ENCODE peak calls at places on chromosome 7, in nine cellular contexts. One of them, this sample, is unnamed.

GRCh38 chr7:50610521-50611277 is 45.5 kb upstream of the DDC start:
- DNase-seq in PC-3: peak
- DNase-seq in choroid plexus epithelial cell: peak
- DNase-seq in neural progenitor cell: no peak
- DNase-seq in hepatocyte: no peak
- DNase-seq in endothelial cell of umbilical vein: peak
- DNase-seq in mammary epithelial cell: peak
- DNase-seq in cardiac muscle cell: no peak
- DNase-seq in HFF-Myc: peak
- DNase-seq in this sample: peak

GRCh38 chr7:66769833-66770512 is 29.4 kb downstream of the RABGEF1 start:
- DNase-seq in PC-3: no peak
- DNase-seq in choroid plexus epithelial cell: peak
- DNase-seq in neural progenitor cell: no peak
- DNase-seq in hepatocyte: no peak
- DNase-seq in endothelial cell of umbilical vein: no peak
- DNase-seq in mammary epithelial cell: no peak
- DNase-seq in cardiac muscle cell: no peak
- DNase-seq in HFF-Myc: no peak
- DNase-seq in this sample: no peak

GRCh38 chr7:113026941-113027340 is 59.7 kb downstream of the GPR85 start:
- DNase-seq in PC-3: no peak
- DNase-seq in choroid plexus epithelial cell: no peak
- DNase-seq in neural progenitor cell: peak
- DNase-seq in hepatocyte: no peak
- DNase-seq in endothelial cell of umbilical vein: no peak
- DNase-seq in mammary epithelial cell: no peak
- DNase-seq in cardiac muscle cell: peak
- DNase-seq in HFF-Myc: no peak
- DNase-seq in this sample: peak

GRCh38 chr7:94297397-94297838 is 97.3 kb upstream of the COL1A2 start:
- DNase-seq in PC-3: peak
- DNase-seq in choroid plexus epithelial cell: peak
- DNase-seq in neural progenitor cell: no peak
- DNase-seq in hepatocyte: peak
- DNase-seq in endothelial cell of umbilical vein: no peak
- DNase-seq in mammary epithelial cell: peak
- DNase-seq in cardiac muscle cell: no peak
- DNase-seq in HFF-Myc: peak
- DNase-seq in this sample: peak

GRCh38 chr7:288671-289101 is 1.3 kb upstream of the FOXL3 start:
- DNase-seq in PC-3: no peak
- DNase-seq in choroid plexus epithelial cell: no peak
- DNase-seq in neural progenitor cell: no peak
- DNase-seq in hepatocyte: no peak
- DNase-seq in endothelial cell of umbilical vein: no peak
- DNase-seq in mammary epithelial cell: no peak
- DNase-seq in cardiac muscle cell: no peak
- DNase-seq in HFF-Myc: no peak
- DNase-seq in this sample: no peak

GRCh38 chr7:77288676-77289320 is 89.2 kb upstream of the FGL2 start:
- DNase-seq in PC-3: no peak
- DNase-seq in choroid plexus epithelial cell: no peak
- DNase-seq in neural progenitor cell: no peak
- DNase-seq in hepatocyte: no peak
- DNase-seq in endothelial cell of umbilical vein: peak
- DNase-seq in mammary epithelial cell: no peak
- DNase-seq in cardiac muscle cell: no peak
- DNase-seq in HFF-Myc: no peak
- DNase-seq in this sample: peak

GRCh38 chr7:29289156-29290021 is 94.8 kb downstream of the CHN2 start:
- DNase-seq in PC-3: no peak
- DNase-seq in choroid plexus epithelial cell: peak
- DNase-seq in neural progenitor cell: peak
- DNase-seq in hepatocyte: no peak
- DNase-seq in endothelial cell of umbilical vein: no peak
- DNase-seq in mammary epithelial cell: no peak
- DNase-seq in cardiac muscle cell: no peak
- DNase-seq in HFF-Myc: peak
- DNase-seq in this sample: no peak

GRCh38 chr7:156121434-156121833 is 309.2 kb upstream of the SHH start:
- DNase-seq in PC-3: no peak
- DNase-seq in choroid plexus epithelial cell: no peak
- DNase-seq in neural progenitor cell: no peak
- DNase-seq in hepatocyte: no peak
- DNase-seq in endothelial cell of umbilical vein: no peak
- DNase-seq in mammary epithelial cell: no peak
- DNase-seq in cardiac muscle cell: no peak
- DNase-seq in HFF-Myc: no peak
- DNase-seq in this sample: no peak

GRCh38 chr7:114295522-114295921 is 119.1 kb upstream of the FOXP2 start:
- DNase-seq in PC-3: no peak
- DNase-seq in choroid plexus epithelial cell: no peak
- DNase-seq in neural progenitor cell: no peak
- DNase-seq in hepatocyte: no peak
- DNase-seq in endothelial cell of umbilical vein: no peak
- DNase-seq in mammary epithelial cell: no peak
- DNase-seq in cardiac muscle cell: no peak
- DNase-seq in HFF-Myc: no peak
- DNase-seq in this sample: no peak

GRCh38 chr7:121084256-121084655 is 95.7 kb downstream of the CPED1 start:
- DNase-seq in PC-3: no peak
- DNase-seq in choroid plexus epithelial cell: peak
- DNase-seq in neural progenitor cell: no peak
- DNase-seq in hepatocyte: no peak
- DNase-seq in endothelial cell of umbilical vein: no peak
- DNase-seq in mammary epithelial cell: no peak
- DNase-seq in cardiac muscle cell: no peak
- DNase-seq in HFF-Myc: no peak
- DNase-seq in this sample: peak

GRCh38 chr7:33423646-33424020 is 294.3 kb downstream of the BBS9 start:
- DNase-seq in PC-3: peak
- DNase-seq in choroid plexus epithelial cell: no peak
- DNase-seq in neural progenitor cell: peak
- DNase-seq in hepatocyte: no peak
- DNase-seq in endothelial cell of umbilical vein: peak
- DNase-seq in mammary epithelial cell: no peak
- DNase-seq in cardiac muscle cell: no peak
- DNase-seq in HFF-Myc: no peak
- DNase-seq in this sample: peak

GRCh38 chr7:84841809-84842208 is 345.0 kb downstream of the SEMA3D start:
- DNase-seq in PC-3: no peak
- DNase-seq in choroid plexus epithelial cell: peak
- DNase-seq in neural progenitor cell: no peak
- DNase-seq in hepatocyte: no peak
- DNase-seq in endothelial cell of umbilical vein: no peak
- DNase-seq in mammary epithelial cell: no peak
- DNase-seq in cardiac muscle cell: no peak
- DNase-seq in HFF-Myc: no peak
- DNase-seq in this sample: no peak

GRCh38 chr7:34036069-34036920 is 131.0 kb downstream of the BMPER start:
- DNase-seq in PC-3: no peak
- DNase-seq in choroid plexus epithelial cell: peak
- DNase-seq in neural progenitor cell: no peak
- DNase-seq in hepatocyte: peak
- DNase-seq in endothelial cell of umbilical vein: peak
- DNase-seq in mammary epithelial cell: no peak
- DNase-seq in cardiac muscle cell: peak
- DNase-seq in HFF-Myc: no peak
- DNase-seq in this sample: peak

GRCh38 chr7:110646814-110647213 is 444.1 kb upstream of the LRRN3 start:
- DNase-seq in PC-3: no peak
- DNase-seq in choroid plexus epithelial cell: no peak
- DNase-seq in neural progenitor cell: no peak
- DNase-seq in hepatocyte: no peak
- DNase-seq in endothelial cell of umbilical vein: no peak
- DNase-seq in mammary epithelial cell: no peak
- DNase-seq in cardiac muscle cell: peak
- DNase-seq in HFF-Myc: no peak
- DNase-seq in this sample: no peak

GRCh38 chr7:150988230-150989226 is 2.3 kb upstream of the NOS3 start:
- DNase-seq in PC-3: peak
- DNase-seq in choroid plexus epithelial cell: peak
- DNase-seq in neural progenitor cell: peak
- DNase-seq in hepatocyte: peak
- DNase-seq in endothelial cell of umbilical vein: peak
- DNase-seq in mammary epithelial cell: no peak
- DNase-seq in cardiac muscle cell: peak
- DNase-seq in HFF-Myc: no peak
- DNase-seq in this sample: no peak

DNA sequence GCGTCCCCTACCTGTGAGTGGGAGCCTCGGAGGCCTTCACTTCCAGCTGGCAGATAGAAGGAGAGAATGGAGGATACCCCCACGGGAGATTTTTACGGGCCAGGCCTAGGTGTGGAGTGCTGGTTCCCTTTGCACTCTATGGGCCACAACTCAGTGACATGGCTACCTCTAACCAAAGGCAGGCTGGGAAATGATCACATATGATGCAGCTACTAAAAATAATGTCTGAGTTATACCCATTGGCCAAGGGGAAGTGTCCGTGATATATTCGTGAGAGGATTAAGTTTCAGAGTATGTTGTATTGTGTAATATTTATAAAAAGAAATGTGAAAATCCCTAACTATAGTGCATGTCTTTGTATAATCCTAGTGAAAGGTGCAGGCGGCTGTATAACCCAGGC is 13.5 kb upstream of the HIPK2 start:
- DNase-seq in PC-3: no peak
- DNase-seq in choroid plexus epithelial cell: no peak
- DNase-seq in neural progenitor cell: no peak
- DNase-seq in hepatocyte: no peak
- DNase-seq in endothelial cell of umbilical vein: no peak
- DNase-seq in mammary epithelial cell: no peak
- DNase-seq in cardiac muscle cell: no peak
- DNase-seq in HFF-Myc: no peak
- DNase-seq in this sample: no peak
- TF ChIP-seq CTCF in PC-3: no peak
- TF ChIP-seq CTCF in choroid plexus epithelial cell: no peak
- TF ChIP-seq CTCF in neural progenitor cell: no peak
- TF ChIP-seq CTCF in hepatocyte: no peak
- TF ChIP-seq CTCF in endothelial cell of umbilical vein: no peak
- TF ChIP-seq CTCF in mammary epithelial cell: no peak
- TF ChIP-seq CTCF in cardiac muscle cell: no peak
- TF ChIP-seq CTCF in HFF-Myc: no peak
- TF ChIP-seq CTCF in this sample: no peak

GRCh38 chr7:104328308-104328969 is at the start of gene LHFPL3:
- DNase-seq in PC-3: no peak
- DNase-seq in choroid plexus epithelial cell: peak
- DNase-seq in neural progenitor cell: peak
- DNase-seq in hepatocyte: peak
- DNase-seq in endothelial cell of umbilical vein: no peak
- DNase-seq in mammary epithelial cell: no peak
- DNase-seq in cardiac muscle cell: peak
- DNase-seq in HFF-Myc: no peak
- DNase-seq in this sample: peak
- H3K4me3 ChIP-seq in PC-3: no peak
- H3K4me3 ChIP-seq in choroid plexus epithelial cell: no peak
- H3K4me3 ChIP-seq in neural progenitor cell: peak
- H3K4me3 ChIP-seq in hepatocyte: peak
- H3K4me3 ChIP-seq in endothelial cell of umbilical vein: no peak
- H3K4me3 ChIP-seq in mammary epithelial cell: no peak
- H3K4me3 ChIP-seq in cardiac muscle cell: peak
- H3K4me3 ChIP-seq in HFF-Myc: peak
- H3K4me3 ChIP-seq in this sample: no peak

DNA sequence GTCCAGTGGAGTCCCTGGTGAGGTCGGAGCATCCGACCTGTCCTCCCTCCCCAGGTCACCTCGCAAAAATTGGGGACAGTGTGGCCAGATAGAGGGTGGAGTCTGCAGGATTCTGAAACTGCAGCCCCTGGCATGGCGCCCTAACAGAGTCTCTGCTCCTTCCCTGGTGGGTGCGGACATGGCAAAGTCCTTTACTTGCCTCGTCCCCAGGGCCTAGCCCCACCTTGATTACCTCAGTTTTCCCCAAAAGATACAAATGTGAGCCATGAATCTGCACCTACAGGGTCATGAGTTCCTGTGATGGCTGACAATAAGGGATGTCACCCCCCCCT is 47.7 kb downstream of the NPVF start:
- DNase-seq in PC-3: no peak
- DNase-seq in choroid plexus epithelial cell: no peak
- DNase-seq in neural progenitor cell: no peak
- DNase-seq in hepatocyte: no peak
- DNase-seq in endothelial cell of umbilical vein: no peak
- DNase-seq in mammary epithelial cell: no peak
- DNase-seq in cardiac muscle cell: no peak
- DNase-seq in HFF-Myc: no peak
- DNase-seq in this sample: no peak
- TF ChIP-seq CTCF in PC-3: no peak
- TF ChIP-seq CTCF in choroid plexus epithelial cell: no peak
- TF ChIP-seq CTCF in neural progenitor cell: no peak
- TF ChIP-seq CTCF in hepatocyte: no peak
- TF ChIP-seq CTCF in endothelial cell of umbilical vein: no peak
- TF ChIP-seq CTCF in mammary epithelial cell: no peak
- TF ChIP-seq CTCF in cardiac muscle cell: no peak
- TF ChIP-seq CTCF in HFF-Myc: no peak
- TF ChIP-seq CTCF in this sample: no peak

DNA sequence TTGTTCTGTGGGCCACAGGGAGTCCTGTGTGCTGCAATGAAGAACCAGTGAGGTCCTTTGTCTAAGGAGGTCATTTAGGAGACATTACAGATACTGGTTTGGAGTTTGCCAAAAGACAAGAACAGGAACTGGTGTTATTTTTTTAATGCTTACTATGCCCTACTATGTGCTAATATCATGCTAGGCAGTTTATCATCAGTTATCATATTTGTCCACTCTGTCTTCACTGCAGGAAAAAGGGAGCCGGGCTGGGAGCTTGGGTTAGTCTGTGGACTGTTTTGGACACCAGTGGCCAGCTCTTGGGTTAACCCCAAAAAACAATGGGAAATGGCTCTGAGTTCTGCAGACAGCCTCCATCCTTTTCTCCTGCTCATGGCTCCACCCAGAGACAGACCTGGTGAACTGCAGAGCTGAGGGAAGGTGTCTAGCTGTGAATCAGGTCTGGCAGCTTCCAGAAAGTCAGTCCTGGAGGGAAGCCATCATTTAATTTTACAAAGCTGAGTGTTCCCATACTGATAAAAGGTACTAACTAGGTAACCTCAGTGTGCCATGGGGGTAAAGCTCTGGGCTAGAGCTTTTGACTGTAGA is 101.2 kb upstream of the ZNF746 start:
- DNase-seq in PC-3: peak
- DNase-seq in choroid plexus epithelial cell: peak
- DNase-seq in neural progenitor cell: peak
- DNase-seq in hepatocyte: peak
- DNase-seq in endothelial cell of umbilical vein: peak
- DNase-seq in mammary epithelial cell: peak
- DNase-seq in cardiac muscle cell: peak
- DNase-seq in HFF-Myc: no peak
- DNase-seq in this sample: peak
- H3K4me3 ChIP-seq in PC-3: no peak
- H3K4me3 ChIP-seq in choroid plexus epithelial cell: no peak
- H3K4me3 ChIP-seq in neural progenitor cell: no peak
- H3K4me3 ChIP-seq in hepatocyte: no peak
- H3K4me3 ChIP-seq in endothelial cell of umbilical vein: no peak
- H3K4me3 ChIP-seq in mammary epithelial cell: no peak
- H3K4me3 ChIP-seq in cardiac muscle cell: no peak
- H3K4me3 ChIP-seq in HFF-Myc: no peak
- H3K4me3 ChIP-seq in this sample: no peak

GRCh38 chr7:74164985-74165456 is 9.1 kb upstream of the EIF4H start:
- DNase-seq in PC-3: peak
- DNase-seq in choroid plexus epithelial cell: peak
- DNase-seq in neural progenitor cell: peak
- DNase-seq in hepatocyte: no peak
- DNase-seq in endothelial cell of umbilical vein: peak
- DNase-seq in mammary epithelial cell: no peak
- DNase-seq in cardiac muscle cell: peak
- DNase-seq in HFF-Myc: no peak
- DNase-seq in this sample: no peak
- TF ChIP-seq CTCF in PC-3: peak
- TF ChIP-seq CTCF in choroid plexus epithelial cell: peak
- TF ChIP-seq CTCF in neural progenitor cell: peak
- TF ChIP-seq CTCF in hepatocyte: peak
- TF ChIP-seq CTCF in endothelial cell of umbilical vein: peak
- TF ChIP-seq CTCF in mammary epithelial cell: peak
- TF ChIP-seq CTCF in cardiac muscle cell: peak
- TF ChIP-seq CTCF in HFF-Myc: peak
- TF ChIP-seq CTCF in this sample: peak

This sample was measured in epithelial cell of esophagus.